ENCODE peak calls at places on chromosomes 7 and 10, in five cellular contexts. One of them, this sample, is unnamed.
A peak's percentile ranks its signal among the peaks of the same experiment; 100 is the strongest.

GRCh38 chr7:96276019-96276418 is 45.9 kb downstream of the SLC25A13 start:
- DNase-seq in breast epithelium: no peak
- DNase-seq in sigmoid colon: no peak
- DNase-seq in HCT116: no peak
- DNase-seq in SK-N-SH: no peak
- DNase-seq in this sample: no peak

GRCh38 chr7:95255691-95256090 is 68.6 kb downstream of the PON1 start:
- DNase-seq in sigmoid colon: no peak
- DNase-seq in SK-N-SH: no peak
- DNase-seq in HCT116: no peak
- DNase-seq in breast epithelium: no peak
- DNase-seq in this sample: no peak

GRCh38 chr7:123260428-123260960 is 60.7 kb upstream of the SLC13A1 start:
- DNase-seq in breast epithelium: no peak
- DNase-seq in HCT116: no peak
- DNase-seq in SK-N-SH: no peak
- DNase-seq in sigmoid colon: no peak
- DNase-seq in this sample: no peak

GRCh38 chr10:33330543-33331019 is 3.9 kb downstream of the NRP1 start:
- DNase-seq in sigmoid colon: peak; percentile 91
- DNase-seq in SK-N-SH: peak; percentile 80
- DNase-seq in breast epithelium: peak; percentile 81
- DNase-seq in HCT116: peak; percentile 64
- DNase-seq in this sample: peak; percentile 53

GRCh38 chr7:6614941-6615737 is at the start of gene ZNF853:
- DNase-seq in breast epithelium: no peak
- DNase-seq in sigmoid colon: no peak
- DNase-seq in SK-N-SH: peak; percentile 93
- DNase-seq in HCT116: no peak
- DNase-seq in this sample: no peak

GRCh38 chr7:77338883-77339629 is 77.1 kb downstream of the GSAP start:
- DNase-seq in breast epithelium: no peak
- DNase-seq in HCT116: no peak
- DNase-seq in SK-N-SH: no peak
- DNase-seq in sigmoid colon: no peak
- DNase-seq in this sample: no peak

GRCh38 chr7:157263156-157263555 is 73.6 kb upstream of the DNAJB6 start:
- DNase-seq in HCT116: no peak
- DNase-seq in sigmoid colon: peak; percentile 46
- DNase-seq in breast epithelium: no peak
- DNase-seq in SK-N-SH: no peak
- DNase-seq in this sample: no peak

GRCh38 chr7:130435455-130435854 is 5.4 kb downstream of the CEP41 start:
- DNase-seq in HCT116: no peak
- DNase-seq in SK-N-SH: no peak
- DNase-seq in breast epithelium: no peak
- DNase-seq in sigmoid colon: no peak
- DNase-seq in this sample: no peak

GRCh38 chr7:96075510-96076349 is 246.2 kb downstream of the SLC25A13 start:
- DNase-seq in breast epithelium: peak; percentile 53
- DNase-seq in HCT116: peak; percentile 8
- DNase-seq in sigmoid colon: peak; percentile 72
- DNase-seq in SK-N-SH: peak; percentile 91
- DNase-seq in this sample: no peak

GRCh38 chr7:139362981-139363380 is 3.3 kb downstream of the LUC7L2 start:
- DNase-seq in sigmoid colon: no peak
- DNase-seq in SK-N-SH: no peak
- DNase-seq in breast epithelium: no peak
- DNase-seq in HCT116: no peak
- DNase-seq in this sample: no peak

GRCh38 chr10:93152136-93152535 is 78.4 kb downstream of the CYP26A1 start:
- DNase-seq in HCT116: no peak
- DNase-seq in breast epithelium: no peak
- DNase-seq in SK-N-SH: no peak
- DNase-seq in sigmoid colon: no peak
- DNase-seq in this sample: no peak

GRCh38 chr10:29839826-29840515 is 205.2 kb upstream of the SVIL start:
- DNase-seq in HCT116: no peak
- DNase-seq in breast epithelium: peak; percentile 57
- DNase-seq in SK-N-SH: no peak
- DNase-seq in sigmoid colon: peak; percentile 81
- DNase-seq in this sample: no peak

GRCh38 chr7:100119701-100120517 is 475 bp downstream of the CNPY4 start:
- DNase-seq in HCT116: no peak
- DNase-seq in SK-N-SH: peak; percentile 80
- DNase-seq in breast epithelium: peak; percentile 67
- DNase-seq in sigmoid colon: peak; percentile 93
- DNase-seq in this sample: no peak

GRCh38 chr7:94069154-94069739 is 65.1 kb upstream of the BET1 start:
- DNase-seq in sigmoid colon: no peak
- DNase-seq in SK-N-SH: no peak
- DNase-seq in breast epithelium: no peak
- DNase-seq in HCT116: no peak
- DNase-seq in this sample: no peak

GRCh38 chr7:137757146-137757925 is 89.4 kb downstream of the DGKI start:
- DNase-seq in breast epithelium: no peak
- DNase-seq in sigmoid colon: no peak
- DNase-seq in HCT116: no peak
- DNase-seq in SK-N-SH: no peak
- DNase-seq in this sample: no peak

GRCh38 chr7:155206286-155207020 is 91.2 kb upstream of the INSIG1 start:
- DNase-seq in breast epithelium: peak; percentile 48
- DNase-seq in SK-N-SH: no peak
- DNase-seq in sigmoid colon: peak; percentile 83
- DNase-seq in HCT116: no peak
- DNase-seq in this sample: no peak

GRCh38 chr10:90977162-90977854 is 56.4 kb upstream of the ANKRD1 start:
- DNase-seq in sigmoid colon: no peak
- DNase-seq in HCT116: no peak
- DNase-seq in breast epithelium: no peak
- DNase-seq in SK-N-SH: no peak
- DNase-seq in this sample: no peak

GRCh38 chr10:12720217-12720981 is 281.1 kb downstream of the CCDC3 start:
- DNase-seq in SK-N-SH: no peak
- DNase-seq in sigmoid colon: peak; percentile 84
- DNase-seq in HCT116: peak; percentile 96
- DNase-seq in breast epithelium: peak; percentile 73
- DNase-seq in this sample: no peak

GRCh38 chr7:155729847-155730246 is 82.4 kb downstream of the SHH start:
- DNase-seq in SK-N-SH: no peak
- DNase-seq in HCT116: no peak
- DNase-seq in sigmoid colon: no peak
- DNase-seq in breast epithelium: no peak
- DNase-seq in this sample: no peak

GRCh38 chr7:155581107-155581830 is 34.9 kb upstream of the CNPY1 start:
- DNase-seq in HCT116: no peak
- DNase-seq in SK-N-SH: no peak
- DNase-seq in sigmoid colon: no peak
- DNase-seq in breast epithelium: peak; percentile 43
- DNase-seq in this sample: no peak

GRCh38 chr7:142131439-142131838 is 19.9 kb downstream of the MGAM2 start:
- DNase-seq in sigmoid colon: no peak
- DNase-seq in SK-N-SH: no peak
- DNase-seq in HCT116: no peak
- DNase-seq in breast epithelium: no peak
- DNase-seq in this sample: no peak

GRCh38 chr7:116342125-116342524 is 131.8 kb downstream of the TES start:
- DNase-seq in SK-N-SH: no peak
- DNase-seq in HCT116: no peak
- DNase-seq in breast epithelium: no peak
- DNase-seq in sigmoid colon: no peak
- DNase-seq in this sample: no peak

GRCh38 chr7:143368387-143368786 is 5.9 kb upstream of the FAM131B start:
- DNase-seq in breast epithelium: no peak
- DNase-seq in HCT116: no peak
- DNase-seq in sigmoid colon: no peak
- DNase-seq in SK-N-SH: no peak
- DNase-seq in this sample: no peak

DNA sequence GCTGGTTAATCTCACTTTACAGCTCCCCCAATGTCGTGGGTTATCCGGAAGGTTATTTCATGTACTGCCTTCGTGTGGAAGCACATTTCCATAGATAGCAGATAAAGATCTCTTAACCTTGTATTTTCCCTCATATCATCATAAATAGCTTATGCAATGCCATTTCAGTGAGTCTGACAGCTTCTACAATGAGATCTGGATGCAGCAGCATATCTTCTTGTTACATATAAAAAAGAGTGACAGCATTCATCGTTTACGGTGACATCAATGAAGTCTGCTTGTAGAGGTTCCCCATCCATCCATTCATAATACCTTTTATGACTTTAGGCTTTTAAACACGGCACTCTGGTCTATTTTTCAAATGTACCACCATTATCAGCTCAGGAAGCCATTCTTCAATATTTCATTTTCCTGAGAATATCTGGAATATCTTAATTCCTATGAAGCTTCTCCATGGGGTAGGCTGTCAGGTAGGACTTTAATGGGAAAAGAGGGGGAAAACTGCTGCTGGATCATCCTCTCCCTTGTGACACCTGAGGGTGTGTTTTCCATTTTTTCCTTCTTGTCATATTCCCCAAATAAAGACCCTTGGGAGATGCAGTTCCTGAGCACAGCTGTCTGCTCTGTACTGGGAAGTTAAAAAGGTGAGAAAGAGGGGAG is 51.9 kb upstream of the CTBP2 start:
- DNase-seq in sigmoid colon: no peak
- DNase-seq in HCT116: no peak
- DNase-seq in breast epithelium: no peak
- DNase-seq in SK-N-SH: no peak
- DNase-seq in this sample: no peak
- TF ChIP-seq POLR2AphosphoS5 in sigmoid colon: no peak
- TF ChIP-seq POLR2AphosphoS5 in HCT116: no peak
- TF ChIP-seq POLR2AphosphoS5 in breast epithelium: no peak
- TF ChIP-seq POLR2AphosphoS5 in SK-N-SH: no peak
- TF ChIP-seq POLR2AphosphoS5 in this sample: no peak

GRCh38 chr10:8702181-8702580 is 647.7 kb downstream of the GATA3 start:
- DNase-seq in SK-N-SH: no peak
- DNase-seq in sigmoid colon: no peak
- DNase-seq in HCT116: no peak
- DNase-seq in breast epithelium: no peak
- DNase-seq in this sample: no peak
- TF ChIP-seq POLR2AphosphoS5 in SK-N-SH: no peak
- TF ChIP-seq POLR2AphosphoS5 in sigmoid colon: no peak
- TF ChIP-seq POLR2AphosphoS5 in HCT116: no peak
- TF ChIP-seq POLR2AphosphoS5 in breast epithelium: no peak
- TF ChIP-seq POLR2AphosphoS5 in this sample: no peak

DNA sequence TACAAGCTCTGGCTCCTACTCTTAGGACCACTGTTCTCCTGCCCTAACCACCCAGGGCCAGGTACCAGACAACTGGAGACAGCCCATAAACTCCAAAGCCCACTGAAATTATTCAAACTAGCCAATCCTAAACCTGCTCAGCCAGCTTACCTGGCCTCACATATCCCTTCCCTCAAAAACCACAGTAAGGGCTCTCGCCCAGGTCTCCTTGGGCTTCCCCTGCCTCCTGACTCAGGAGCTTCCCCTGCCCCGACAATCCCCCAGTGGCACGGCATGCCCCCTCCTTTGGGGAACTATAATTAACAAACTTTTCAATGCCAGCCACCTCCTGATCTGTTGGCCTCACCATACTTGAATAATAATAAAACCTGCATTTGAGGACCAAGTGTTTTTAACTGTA is 233.1 kb downstream of the ELMO1 start:
- DNase-seq in HCT116: no peak
- DNase-seq in breast epithelium: no peak
- DNase-seq in SK-N-SH: no peak
- DNase-seq in sigmoid colon: no peak
- DNase-seq in this sample: no peak
- TF ChIP-seq POLR2AphosphoS5 in HCT116: no peak
- TF ChIP-seq POLR2AphosphoS5 in breast epithelium: no peak
- TF ChIP-seq POLR2AphosphoS5 in SK-N-SH: no peak
- TF ChIP-seq POLR2AphosphoS5 in sigmoid colon: no peak
- TF ChIP-seq POLR2AphosphoS5 in this sample: no peak

GRCh38 chr10:102418612-102419560 is at the start of gene PSD:
- DNase-seq in HCT116: no peak
- DNase-seq in breast epithelium: no peak
- DNase-seq in SK-N-SH: peak; percentile 94
- DNase-seq in sigmoid colon: no peak
- DNase-seq in this sample: no peak
- TF ChIP-seq POLR2AphosphoS5 in HCT116: no peak
- TF ChIP-seq POLR2AphosphoS5 in breast epithelium: no peak
- TF ChIP-seq POLR2AphosphoS5 in SK-N-SH: no peak
- TF ChIP-seq POLR2AphosphoS5 in sigmoid colon: no peak
- TF ChIP-seq POLR2AphosphoS5 in this sample: no peak

GRCh38 chr10:5606864-5607263 is 59.5 kb downstream of the ASB13 start:
- DNase-seq in SK-N-SH: no peak
- DNase-seq in sigmoid colon: no peak
- DNase-seq in breast epithelium: no peak
- DNase-seq in HCT116: no peak
- DNase-seq in this sample: no peak
- TF ChIP-seq POLR2AphosphoS5 in SK-N-SH: no peak
- TF ChIP-seq POLR2AphosphoS5 in sigmoid colon: no peak
- TF ChIP-seq POLR2AphosphoS5 in breast epithelium: no peak
- TF ChIP-seq POLR2AphosphoS5 in HCT116: no peak
- TF ChIP-seq POLR2AphosphoS5 in this sample: no peak

GRCh38 chr7:51731086-51731485 is 414.5 kb upstream of the COBL start:
- DNase-seq in breast epithelium: no peak
- DNase-seq in HCT116: no peak
- DNase-seq in SK-N-SH: no peak
- DNase-seq in sigmoid colon: no peak
- DNase-seq in this sample: no peak
- TF ChIP-seq POLR2AphosphoS5 in breast epithelium: no peak
- TF ChIP-seq POLR2AphosphoS5 in HCT116: no peak
- TF ChIP-seq POLR2AphosphoS5 in SK-N-SH: no peak
- TF ChIP-seq POLR2AphosphoS5 in sigmoid colon: no peak
- TF ChIP-seq POLR2AphosphoS5 in this sample: no peak

DNA sequence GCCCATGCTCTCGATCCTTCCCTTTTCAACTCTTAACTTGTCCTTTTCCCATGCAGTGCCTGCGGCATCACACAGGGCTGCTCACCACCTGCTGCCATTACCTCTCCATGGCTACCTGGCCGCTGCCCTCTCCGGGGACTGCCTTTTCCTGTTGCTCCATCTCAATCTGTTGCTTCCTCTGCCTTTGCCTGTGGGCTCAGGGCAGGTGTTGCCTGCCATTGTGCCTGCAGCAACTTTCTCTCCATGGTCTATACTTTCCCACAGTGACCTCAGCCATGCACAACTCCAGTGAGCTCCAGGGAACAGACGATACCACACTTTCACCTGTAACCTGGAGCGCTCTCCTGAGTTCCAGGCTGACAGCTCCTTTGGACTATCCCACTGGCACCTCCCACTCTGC is 3.2 kb downstream of the DNAJB12 start:
- DNase-seq in sigmoid colon: no peak
- DNase-seq in HCT116: no peak
- DNase-seq in SK-N-SH: no peak
- DNase-seq in breast epithelium: no peak
- DNase-seq in this sample: no peak
- TF ChIP-seq POLR2AphosphoS5 in sigmoid colon: no peak
- TF ChIP-seq POLR2AphosphoS5 in HCT116: no peak
- TF ChIP-seq POLR2AphosphoS5 in SK-N-SH: no peak
- TF ChIP-seq POLR2AphosphoS5 in breast epithelium: no peak
- TF ChIP-seq POLR2AphosphoS5 in this sample: no peak

GRCh38 chr7:38335490-38336135 is 62.2 kb upstream of the TARP start:
- DNase-seq in sigmoid colon: peak; percentile 88
- DNase-seq in breast epithelium: no peak
- DNase-seq in SK-N-SH: peak; percentile 79
- DNase-seq in HCT116: peak; percentile 73
- DNase-seq in this sample: no peak
- TF ChIP-seq POLR2AphosphoS5 in sigmoid colon: no peak
- TF ChIP-seq POLR2AphosphoS5 in breast epithelium: no peak
- TF ChIP-seq POLR2AphosphoS5 in SK-N-SH: no peak
- TF ChIP-seq POLR2AphosphoS5 in HCT116: no peak
- TF ChIP-seq POLR2AphosphoS5 in this sample: no peak

This sample was measured in SK-N-MC.